ENCODE peak calls at places on chromosomes 2 and 18, in four cellular contexts. One of them, this sample, is unnamed.

GRCh38 chr18:63970803-63971191 is 916 bp downstream of the SERPINB8 start:
- DNase-seq in stimulated activated CD8-positive, alpha-beta memory T cell treated with anti-CD3 and anti-CD28 coated beads, Interleukin-12 subunit alpha, Interleukin-12 subunit beta, amount 100 ng/mL, for 1 hour: no peak
- DNase-seq in upper lobe of right lung: peak
- DNase-seq in effector memory CD4-positive, alpha-beta T cell: no peak
- DNase-seq in this sample: no peak

GRCh38 chr2:235088608-235089020 is 136.8 kb downstream of the SH3BP4 start:
- DNase-seq in stimulated activated CD8-positive, alpha-beta memory T cell treated with anti-CD3 and anti-CD28 coated beads, Interleukin-12 subunit alpha, Interleukin-12 subunit beta, amount 100 ng/mL, for 1 hour: no peak
- DNase-seq in upper lobe of right lung: no peak
- DNase-seq in effector memory CD4-positive, alpha-beta T cell: no peak
- DNase-seq in this sample: no peak

GRCh38 chr2:236862961-236863728 is 222.5 kb upstream of the COPS8 start:
- DNase-seq in stimulated activated CD8-positive, alpha-beta memory T cell treated with anti-CD3 and anti-CD28 coated beads, Interleukin-12 subunit alpha, Interleukin-12 subunit beta, amount 100 ng/mL, for 1 hour: no peak
- DNase-seq in upper lobe of right lung: no peak
- DNase-seq in effector memory CD4-positive, alpha-beta T cell: no peak
- DNase-seq in this sample: no peak

GRCh38 chr2:131431336-131431735 is 44.6 kb upstream of the TUBA3D start:
- DNase-seq in stimulated activated CD8-positive, alpha-beta memory T cell treated with anti-CD3 and anti-CD28 coated beads, Interleukin-12 subunit alpha, Interleukin-12 subunit beta, amount 100 ng/mL, for 1 hour: no peak
- DNase-seq in upper lobe of right lung: no peak
- DNase-seq in effector memory CD4-positive, alpha-beta T cell: no peak
- DNase-seq in this sample: no peak

GRCh38 chr2:3349211-3349693 is 28.4 kb downstream of the EIPR1 start:
- DNase-seq in stimulated activated CD8-positive, alpha-beta memory T cell treated with anti-CD3 and anti-CD28 coated beads, Interleukin-12 subunit alpha, Interleukin-12 subunit beta, amount 100 ng/mL, for 1 hour: no peak
- DNase-seq in upper lobe of right lung: peak
- DNase-seq in effector memory CD4-positive, alpha-beta T cell: no peak
- DNase-seq in this sample: no peak

GRCh38 chr2:238069877-238070276 is 9.1 kb downstream of the SCLY start:
- DNase-seq in stimulated activated CD8-positive, alpha-beta memory T cell treated with anti-CD3 and anti-CD28 coated beads, Interleukin-12 subunit alpha, Interleukin-12 subunit beta, amount 100 ng/mL, for 1 hour: no peak
- DNase-seq in upper lobe of right lung: no peak
- DNase-seq in effector memory CD4-positive, alpha-beta T cell: no peak
- DNase-seq in this sample: no peak

GRCh38 chr2:134897932-134898331 is 20.7 kb upstream of the CCNT2 start:
- DNase-seq in stimulated activated CD8-positive, alpha-beta memory T cell treated with anti-CD3 and anti-CD28 coated beads, Interleukin-12 subunit alpha, Interleukin-12 subunit beta, amount 100 ng/mL, for 1 hour: no peak
- DNase-seq in upper lobe of right lung: no peak
- DNase-seq in effector memory CD4-positive, alpha-beta T cell: no peak
- DNase-seq in this sample: no peak

GRCh38 chr2:150832686-150833085 is 345.2 kb upstream of the RND3 start:
- DNase-seq in stimulated activated CD8-positive, alpha-beta memory T cell treated with anti-CD3 and anti-CD28 coated beads, Interleukin-12 subunit alpha, Interleukin-12 subunit beta, amount 100 ng/mL, for 1 hour: no peak
- DNase-seq in upper lobe of right lung: no peak
- DNase-seq in effector memory CD4-positive, alpha-beta T cell: no peak
- DNase-seq in this sample: no peak

GRCh38 chr2:226797289-226797988 is 2.2 kb downstream of the IRS1 start:
- DNase-seq in stimulated activated CD8-positive, alpha-beta memory T cell treated with anti-CD3 and anti-CD28 coated beads, Interleukin-12 subunit alpha, Interleukin-12 subunit beta, amount 100 ng/mL, for 1 hour: no peak
- DNase-seq in upper lobe of right lung: peak
- DNase-seq in effector memory CD4-positive, alpha-beta T cell: no peak
- DNase-seq in this sample: no peak

GRCh38 chr2:31239842-31240198 is 5.9 kb downstream of the EHD3 start:
- DNase-seq in stimulated activated CD8-positive, alpha-beta memory T cell treated with anti-CD3 and anti-CD28 coated beads, Interleukin-12 subunit alpha, Interleukin-12 subunit beta, amount 100 ng/mL, for 1 hour: no peak
- DNase-seq in upper lobe of right lung: no peak
- DNase-seq in effector memory CD4-positive, alpha-beta T cell: no peak
- DNase-seq in this sample: no peak

GRCh38 chr2:39419282-39420223 is 17.5 kb downstream of the MAP4K3 start:
- DNase-seq in stimulated activated CD8-positive, alpha-beta memory T cell treated with anti-CD3 and anti-CD28 coated beads, Interleukin-12 subunit alpha, Interleukin-12 subunit beta, amount 100 ng/mL, for 1 hour: no peak
- DNase-seq in upper lobe of right lung: no peak
- DNase-seq in effector memory CD4-positive, alpha-beta T cell: no peak
- DNase-seq in this sample: no peak

GRCh38 chr2:31987454-31987853 is 23.4 kb downstream of the MEMO1 start:
- DNase-seq in stimulated activated CD8-positive, alpha-beta memory T cell treated with anti-CD3 and anti-CD28 coated beads, Interleukin-12 subunit alpha, Interleukin-12 subunit beta, amount 100 ng/mL, for 1 hour: no peak
- DNase-seq in upper lobe of right lung: no peak
- DNase-seq in effector memory CD4-positive, alpha-beta T cell: no peak
- DNase-seq in this sample: no peak

GRCh38 chr2:43842866-43843226 is 4.1 kb downstream of the ABCG8 start:
- DNase-seq in stimulated activated CD8-positive, alpha-beta memory T cell treated with anti-CD3 and anti-CD28 coated beads, Interleukin-12 subunit alpha, Interleukin-12 subunit beta, amount 100 ng/mL, for 1 hour: no peak
- DNase-seq in upper lobe of right lung: no peak
- DNase-seq in effector memory CD4-positive, alpha-beta T cell: no peak
- DNase-seq in this sample: no peak

GRCh38 chr2:192000196-192000990 is 153.5 kb upstream of the CAVIN2 start:
- DNase-seq in stimulated activated CD8-positive, alpha-beta memory T cell treated with anti-CD3 and anti-CD28 coated beads, Interleukin-12 subunit alpha, Interleukin-12 subunit beta, amount 100 ng/mL, for 1 hour: no peak
- DNase-seq in upper lobe of right lung: no peak
- DNase-seq in effector memory CD4-positive, alpha-beta T cell: no peak
- DNase-seq in this sample: no peak

GRCh38 chr2:239322414-239323086 is 78.3 kb downstream of the HDAC4 start:
- DNase-seq in stimulated activated CD8-positive, alpha-beta memory T cell treated with anti-CD3 and anti-CD28 coated beads, Interleukin-12 subunit alpha, Interleukin-12 subunit beta, amount 100 ng/mL, for 1 hour: no peak
- DNase-seq in upper lobe of right lung: no peak
- DNase-seq in effector memory CD4-positive, alpha-beta T cell: no peak
- DNase-seq in this sample: peak

GRCh38 chr2:145811467-145812162 is 1291.7 kb upstream of the ZEB2 start:
- DNase-seq in stimulated activated CD8-positive, alpha-beta memory T cell treated with anti-CD3 and anti-CD28 coated beads, Interleukin-12 subunit alpha, Interleukin-12 subunit beta, amount 100 ng/mL, for 1 hour: no peak
- DNase-seq in upper lobe of right lung: no peak
- DNase-seq in effector memory CD4-positive, alpha-beta T cell: no peak
- DNase-seq in this sample: no peak

GRCh38 chr2:69007169-69007568 is 5.8 kb upstream of the ANTXR1 start:
- DNase-seq in stimulated activated CD8-positive, alpha-beta memory T cell treated with anti-CD3 and anti-CD28 coated beads, Interleukin-12 subunit alpha, Interleukin-12 subunit beta, amount 100 ng/mL, for 1 hour: no peak
- DNase-seq in upper lobe of right lung: no peak
- DNase-seq in effector memory CD4-positive, alpha-beta T cell: no peak
- DNase-seq in this sample: no peak

GRCh38 chr2:120768112-120769048 is 32.7 kb downstream of the GLI2 start:
- DNase-seq in stimulated activated CD8-positive, alpha-beta memory T cell treated with anti-CD3 and anti-CD28 coated beads, Interleukin-12 subunit alpha, Interleukin-12 subunit beta, amount 100 ng/mL, for 1 hour: no peak
- DNase-seq in upper lobe of right lung: peak
- DNase-seq in effector memory CD4-positive, alpha-beta T cell: no peak
- DNase-seq in this sample: no peak

GRCh38 chr2:153819501-153819900 is 52.2 kb upstream of the GALNT13 start:
- DNase-seq in stimulated activated CD8-positive, alpha-beta memory T cell treated with anti-CD3 and anti-CD28 coated beads, Interleukin-12 subunit alpha, Interleukin-12 subunit beta, amount 100 ng/mL, for 1 hour: no peak
- DNase-seq in upper lobe of right lung: no peak
- DNase-seq in effector memory CD4-positive, alpha-beta T cell: no peak
- DNase-seq in this sample: no peak

GRCh38 chr2:219445220-219445631 is 10.6 kb downstream of the SPEG start:
- DNase-seq in stimulated activated CD8-positive, alpha-beta memory T cell treated with anti-CD3 and anti-CD28 coated beads, Interleukin-12 subunit alpha, Interleukin-12 subunit beta, amount 100 ng/mL, for 1 hour: no peak
- DNase-seq in upper lobe of right lung: no peak
- DNase-seq in effector memory CD4-positive, alpha-beta T cell: no peak
- DNase-seq in this sample: no peak

GRCh38 chr2:144550084-144550483 is 30.2 kb upstream of the ZEB2 start:
- DNase-seq in stimulated activated CD8-positive, alpha-beta memory T cell treated with anti-CD3 and anti-CD28 coated beads, Interleukin-12 subunit alpha, Interleukin-12 subunit beta, amount 100 ng/mL, for 1 hour: no peak
- DNase-seq in upper lobe of right lung: no peak
- DNase-seq in effector memory CD4-positive, alpha-beta T cell: no peak
- DNase-seq in this sample: no peak

GRCh38 chr2:230905448-230906430 is 19.3 kb downstream of the GPR55 start:
- DNase-seq in stimulated activated CD8-positive, alpha-beta memory T cell treated with anti-CD3 and anti-CD28 coated beads, Interleukin-12 subunit alpha, Interleukin-12 subunit beta, amount 100 ng/mL, for 1 hour: peak
- DNase-seq in upper lobe of right lung: peak
- DNase-seq in effector memory CD4-positive, alpha-beta T cell: peak
- DNase-seq in this sample: peak

GRCh38 chr2:44715671-44716077 is 225.8 kb upstream of the SIX3 start:
- DNase-seq in stimulated activated CD8-positive, alpha-beta memory T cell treated with anti-CD3 and anti-CD28 coated beads, Interleukin-12 subunit alpha, Interleukin-12 subunit beta, amount 100 ng/mL, for 1 hour: no peak
- DNase-seq in upper lobe of right lung: no peak
- DNase-seq in effector memory CD4-positive, alpha-beta T cell: no peak
- DNase-seq in this sample: peak

GRCh38 chr2:68837861-68838341 is 33.3 kb downstream of the BMP10 start:
- DNase-seq in stimulated activated CD8-positive, alpha-beta memory T cell treated with anti-CD3 and anti-CD28 coated beads, Interleukin-12 subunit alpha, Interleukin-12 subunit beta, amount 100 ng/mL, for 1 hour: no peak
- DNase-seq in upper lobe of right lung: no peak
- DNase-seq in effector memory CD4-positive, alpha-beta T cell: no peak
- DNase-seq in this sample: no peak

GRCh38 chr2:227411990-227412350 is 24.2 kb upstream of the SCYGR1 start:
- DNase-seq in stimulated activated CD8-positive, alpha-beta memory T cell treated with anti-CD3 and anti-CD28 coated beads, Interleukin-12 subunit alpha, Interleukin-12 subunit beta, amount 100 ng/mL, for 1 hour: no peak
- DNase-seq in upper lobe of right lung: no peak
- DNase-seq in effector memory CD4-positive, alpha-beta T cell: no peak
- DNase-seq in this sample: no peak

GRCh38 chr2:147469471-147469870 is 375.4 kb upstream of the ACVR2A start:
- DNase-seq in stimulated activated CD8-positive, alpha-beta memory T cell treated with anti-CD3 and anti-CD28 coated beads, Interleukin-12 subunit alpha, Interleukin-12 subunit beta, amount 100 ng/mL, for 1 hour: no peak
- DNase-seq in upper lobe of right lung: no peak
- DNase-seq in effector memory CD4-positive, alpha-beta T cell: no peak
- DNase-seq in this sample: no peak

GRCh38 chr2:64018715-64019082 is 529 bp downstream of the VPS54 start:
- DNase-seq in stimulated activated CD8-positive, alpha-beta memory T cell treated with anti-CD3 and anti-CD28 coated beads, Interleukin-12 subunit alpha, Interleukin-12 subunit beta, amount 100 ng/mL, for 1 hour: peak
- DNase-seq in upper lobe of right lung: peak
- DNase-seq in effector memory CD4-positive, alpha-beta T cell: no peak
- DNase-seq in this sample: peak

GRCh38 chr2:224646242-224646846 is 61.2 kb upstream of the CUL3 start:
- DNase-seq in stimulated activated CD8-positive, alpha-beta memory T cell treated with anti-CD3 and anti-CD28 coated beads, Interleukin-12 subunit alpha, Interleukin-12 subunit beta, amount 100 ng/mL, for 1 hour: no peak
- DNase-seq in upper lobe of right lung: no peak
- DNase-seq in effector memory CD4-positive, alpha-beta T cell: no peak
- DNase-seq in this sample: peak

GRCh38 chr2:58122540-58122939 is 75.9 kb downstream of the VRK2 start:
- DNase-seq in stimulated activated CD8-positive, alpha-beta memory T cell treated with anti-CD3 and anti-CD28 coated beads, Interleukin-12 subunit alpha, Interleukin-12 subunit beta, amount 100 ng/mL, for 1 hour: no peak
- DNase-seq in upper lobe of right lung: no peak
- DNase-seq in effector memory CD4-positive, alpha-beta T cell: no peak
- DNase-seq in this sample: no peak

GRCh38 chr2:134361648-134362047 is 107.8 kb downstream of the MGAT5 start:
- DNase-seq in stimulated activated CD8-positive, alpha-beta memory T cell treated with anti-CD3 and anti-CD28 coated beads, Interleukin-12 subunit alpha, Interleukin-12 subunit beta, amount 100 ng/mL, for 1 hour: no peak
- DNase-seq in upper lobe of right lung: no peak
- DNase-seq in effector memory CD4-positive, alpha-beta T cell: no peak
- DNase-seq in this sample: no peak

GRCh38 chr18:70423120-70423519 is 134.3 kb downstream of the SOCS6 start:
- DNase-seq in stimulated activated CD8-positive, alpha-beta memory T cell treated with anti-CD3 and anti-CD28 coated beads, Interleukin-12 subunit alpha, Interleukin-12 subunit beta, amount 100 ng/mL, for 1 hour: no peak
- DNase-seq in upper lobe of right lung: no peak
- DNase-seq in effector memory CD4-positive, alpha-beta T cell: no peak
- DNase-seq in this sample: no peak

GRCh38 chr2:1967242-1968210 is 223.2 kb upstream of the PXDN start:
- DNase-seq in stimulated activated CD8-positive, alpha-beta memory T cell treated with anti-CD3 and anti-CD28 coated beads, Interleukin-12 subunit alpha, Interleukin-12 subunit beta, amount 100 ng/mL, for 1 hour: no peak
- DNase-seq in upper lobe of right lung: no peak
- DNase-seq in effector memory CD4-positive, alpha-beta T cell: no peak
- DNase-seq in this sample: no peak

GRCh38 chr2:97714084-97714949 is 941 bp downstream of the ZAP70 start:
- DNase-seq in stimulated activated CD8-positive, alpha-beta memory T cell treated with anti-CD3 and anti-CD28 coated beads, Interleukin-12 subunit alpha, Interleukin-12 subunit beta, amount 100 ng/mL, for 1 hour: no peak
- DNase-seq in upper lobe of right lung: peak
- DNase-seq in effector memory CD4-positive, alpha-beta T cell: no peak
- DNase-seq in this sample: peak

GRCh38 chr18:74499633-74500032 is 3.5 kb downstream of the CNDP2 start:
- DNase-seq in stimulated activated CD8-positive, alpha-beta memory T cell treated with anti-CD3 and anti-CD28 coated beads, Interleukin-12 subunit alpha, Interleukin-12 subunit beta, amount 100 ng/mL, for 1 hour: no peak
- DNase-seq in upper lobe of right lung: peak
- DNase-seq in effector memory CD4-positive, alpha-beta T cell: peak
- DNase-seq in this sample: peak

GRCh38 chr2:12501469-12502147 is 215.1 kb upstream of the TRIB2 start:
- DNase-seq in stimulated activated CD8-positive, alpha-beta memory T cell treated with anti-CD3 and anti-CD28 coated beads, Interleukin-12 subunit alpha, Interleukin-12 subunit beta, amount 100 ng/mL, for 1 hour: peak
- DNase-seq in upper lobe of right lung: no peak
- DNase-seq in effector memory CD4-positive, alpha-beta T cell: peak
- DNase-seq in this sample: peak

GRCh38 chr18:8912348-8913057 is 190.0 kb upstream of the NDUFV2 start:
- DNase-seq in stimulated activated CD8-positive, alpha-beta memory T cell treated with anti-CD3 and anti-CD28 coated beads, Interleukin-12 subunit alpha, Interleukin-12 subunit beta, amount 100 ng/mL, for 1 hour: no peak
- DNase-seq in upper lobe of right lung: peak
- DNase-seq in effector memory CD4-positive, alpha-beta T cell: no peak
- DNase-seq in this sample: no peak

GRCh38 chr2:54350422-54350821 is 94.4 kb upstream of the TSPYL6 start:
- DNase-seq in stimulated activated CD8-positive, alpha-beta memory T cell treated with anti-CD3 and anti-CD28 coated beads, Interleukin-12 subunit alpha, Interleukin-12 subunit beta, amount 100 ng/mL, for 1 hour: no peak
- DNase-seq in upper lobe of right lung: no peak
- DNase-seq in effector memory CD4-positive, alpha-beta T cell: no peak
- DNase-seq in this sample: no peak

GRCh38 chr2:232308986-232309385 is 69.6 kb upstream of the ALPP start:
- DNase-seq in stimulated activated CD8-positive, alpha-beta memory T cell treated with anti-CD3 and anti-CD28 coated beads, Interleukin-12 subunit alpha, Interleukin-12 subunit beta, amount 100 ng/mL, for 1 hour: no peak
- DNase-seq in upper lobe of right lung: no peak
- DNase-seq in effector memory CD4-positive, alpha-beta T cell: no peak
- DNase-seq in this sample: no peak

GRCh38 chr2:195319112-195319460 is 337.9 kb upstream of the SLC39A10 start:
- DNase-seq in stimulated activated CD8-positive, alpha-beta memory T cell treated with anti-CD3 and anti-CD28 coated beads, Interleukin-12 subunit alpha, Interleukin-12 subunit beta, amount 100 ng/mL, for 1 hour: no peak
- DNase-seq in upper lobe of right lung: no peak
- DNase-seq in effector memory CD4-positive, alpha-beta T cell: no peak
- DNase-seq in this sample: no peak